ENCODE peak calls at places on chromosomes 6 and 20, in six cellular contexts. One of them, this sample, is unnamed.
A peak's percentile ranks its signal among the peaks of the same experiment; 100 is the strongest.

GRCh38 chr20:15375836-15376235 is 1038.4 kb upstream of the FLRT3 start:
- DNase-seq in Panc1: no peak
- DNase-seq in activated naive CD4-positive, alpha-beta T cell treated with anti-CD3 and anti-CD28 coated beads for 36 hours: no peak
- DNase-seq in myocyte: no peak
- DNase-seq in dorsolateral prefrontal cortex: no peak
- DNase-seq in AG09309: no peak
- DNase-seq in this sample: no peak

GRCh38 chr6:84667252-84668213 is 96.9 kb downstream of the TBX18 start:
- DNase-seq in Panc1: no peak
- DNase-seq in activated naive CD4-positive, alpha-beta T cell treated with anti-CD3 and anti-CD28 coated beads for 36 hours: no peak
- DNase-seq in myocyte: no peak
- DNase-seq in dorsolateral prefrontal cortex: no peak
- DNase-seq in AG09309: no peak
- DNase-seq in this sample: no peak

GRCh38 chr20:50395258-50395729 is 114.9 kb upstream of the PTPN1 start:
- DNase-seq in Panc1: no peak
- DNase-seq in activated naive CD4-positive, alpha-beta T cell treated with anti-CD3 and anti-CD28 coated beads for 36 hours: no peak
- DNase-seq in myocyte: peak; percentile 90
- DNase-seq in dorsolateral prefrontal cortex: no peak
- DNase-seq in AG09309: no peak
- DNase-seq in this sample: no peak

GRCh38 chr20:37543828-37544227 is 16.2 kb upstream of the BLCAP start:
- DNase-seq in Panc1: no peak
- DNase-seq in activated naive CD4-positive, alpha-beta T cell treated with anti-CD3 and anti-CD28 coated beads for 36 hours: no peak
- DNase-seq in myocyte: no peak
- DNase-seq in dorsolateral prefrontal cortex: no peak
- DNase-seq in AG09309: no peak
- DNase-seq in this sample: no peak

GRCh38 chr6:135087403-135087802 is 32.8 kb upstream of the HBS1L start:
- DNase-seq in Panc1: no peak
- DNase-seq in activated naive CD4-positive, alpha-beta T cell treated with anti-CD3 and anti-CD28 coated beads for 36 hours: peak; percentile 39
- DNase-seq in myocyte: no peak
- DNase-seq in dorsolateral prefrontal cortex: no peak
- DNase-seq in AG09309: no peak
- DNase-seq in this sample: no peak

GRCh38 chr20:878511-879307 is 37.4 kb downstream of the ANGPT4 start:
- DNase-seq in Panc1: no peak
- DNase-seq in activated naive CD4-positive, alpha-beta T cell treated with anti-CD3 and anti-CD28 coated beads for 36 hours: peak; percentile 56
- DNase-seq in myocyte: peak; percentile 60
- DNase-seq in dorsolateral prefrontal cortex: no peak
- DNase-seq in AG09309: no peak
- DNase-seq in this sample: peak; percentile 70

GRCh38 chr6:159943101-159943632 is 25.7 kb upstream of the IGF2R start:
- DNase-seq in Panc1: no peak
- DNase-seq in activated naive CD4-positive, alpha-beta T cell treated with anti-CD3 and anti-CD28 coated beads for 36 hours: no peak
- DNase-seq in myocyte: peak; percentile 87
- DNase-seq in dorsolateral prefrontal cortex: no peak
- DNase-seq in AG09309: no peak
- DNase-seq in this sample: peak; percentile 2

GRCh38 chr20:13301596-13301995 is 80.5 kb downstream of the ISM1 start:
- DNase-seq in Panc1: no peak
- DNase-seq in activated naive CD4-positive, alpha-beta T cell treated with anti-CD3 and anti-CD28 coated beads for 36 hours: no peak
- DNase-seq in myocyte: no peak
- DNase-seq in dorsolateral prefrontal cortex: no peak
- DNase-seq in AG09309: no peak
- DNase-seq in this sample: no peak

GRCh38 chr20:50311308-50312001 is 120.8 kb downstream of the CEBPB start:
- DNase-seq in Panc1: no peak
- DNase-seq in activated naive CD4-positive, alpha-beta T cell treated with anti-CD3 and anti-CD28 coated beads for 36 hours: no peak
- DNase-seq in myocyte: no peak
- DNase-seq in dorsolateral prefrontal cortex: no peak
- DNase-seq in AG09309: no peak
- DNase-seq in this sample: no peak

GRCh38 chr6:80454197-80454596 is 347.7 kb downstream of the BCKDHB start:
- DNase-seq in Panc1: no peak
- DNase-seq in activated naive CD4-positive, alpha-beta T cell treated with anti-CD3 and anti-CD28 coated beads for 36 hours: no peak
- DNase-seq in myocyte: peak; percentile 77
- DNase-seq in dorsolateral prefrontal cortex: no peak
- DNase-seq in AG09309: peak; percentile 86
- DNase-seq in this sample: no peak

GRCh38 chr6:47655719-47656595 is 42.4 kb upstream of the ADGRF4 start:
- DNase-seq in Panc1: no peak
- DNase-seq in activated naive CD4-positive, alpha-beta T cell treated with anti-CD3 and anti-CD28 coated beads for 36 hours: peak; percentile 73
- DNase-seq in myocyte: peak; percentile 69
- DNase-seq in dorsolateral prefrontal cortex: no peak
- DNase-seq in AG09309: no peak
- DNase-seq in this sample: peak; percentile 75

GRCh38 chr20:62844182-62844581 is 17.4 kb downstream of the TCFL5 start:
- DNase-seq in Panc1: no peak
- DNase-seq in activated naive CD4-positive, alpha-beta T cell treated with anti-CD3 and anti-CD28 coated beads for 36 hours: no peak
- DNase-seq in myocyte: no peak
- DNase-seq in dorsolateral prefrontal cortex: no peak
- DNase-seq in AG09309: no peak
- DNase-seq in this sample: no peak